ENCODE peak calls at places on chromosomes 12 and 14, in eight cellular contexts. H, G, S, J, Q, M, A and I are unnamed samples.

GRCh38 chr12:93308281-93308680 is 69.4 kb upstream of the NUDT4 start:
- DNase-seq in A (no peak), G (no peak), J (no peak), H (no peak), S (no peak), Q (no peak), M (no peak), I (no peak)

GRCh38 chr12:105449406-105449805 is 118.9 kb downstream of the C12orf75 start:
- DNase-seq in A (no peak), Q (no peak), G (no peak), H (no peak), M (no peak), J (no peak), S (no peak), I (no peak)

GRCh38 chr14:38791862-38792261 is 311.2 kb downstream of the SEC23A start:
- DNase-seq in G (no peak), M (no peak), S (no peak), J (no peak), H (no peak), A (no peak), Q (no peak), I (no peak)

GRCh38 chr14:70782361-70782760 is 27.0 kb downstream of the MAP3K9 start:
- DNase-seq in Q (no peak), J (no peak), A (no peak), H (peak; percentile 44), G (no peak), M (peak; percentile 97), S (no peak), I (no peak)

GRCh38 chr12:66354291-66354690 is 52.0 kb downstream of the HELB start:
- DNase-seq in J (no peak), H (no peak), A (no peak), S (no peak), G (no peak), M (no peak), Q (no peak), I (no peak)

GRCh38 chr12:110917467-110917866 is 2.9 kb downstream of the MYL2 start:
- DNase-seq in Q (no peak), H (no peak), M (peak; percentile 83), J (no peak), A (no peak), S (no peak), G (no peak), I (no peak)

GRCh38 chr14:42421377-42422078 is 814.9 kb downstream of the LRFN5 start:
- DNase-seq in A (no peak), Q (no peak), M (no peak), J (no peak), G (no peak), H (no peak), S (no peak), I (no peak)

GRCh38 chr12:104458645-104459555 is 2.2 kb downstream of the CHST11 start:
- DNase-seq in H (peak; percentile 57), S (peak; percentile 31), G (no peak), M (no peak), A (no peak), J (no peak), Q (no peak), I (no peak)

GRCh38 chr14:100733152-100733850 is 6.6 kb downstream of the DLK1 start:
- DNase-seq in H (no peak), S (peak; percentile 2), G (no peak), A (no peak), M (no peak), Q (no peak), J (no peak), I (no peak)

GRCh38 chr14:96104469-96105057 is 65.4 kb downstream of the C14orf132 start:
- DNase-seq in G (peak; percentile 56), J (peak; percentile 85), H (peak; percentile 84), A (peak; percentile 100), Q (peak; percentile 71), M (peak; percentile 87), S (peak; percentile 76), I (peak; percentile 96)

GRCh38 chr12:26906704-26907103 is 31.1 kb downstream of the INTS13 start:
- DNase-seq in M (no peak), Q (no peak), J (no peak), A (no peak), G (no peak), H (no peak), S (no peak), I (no peak)

GRCh38 chr12:96902076-96902475 is 5.0 kb upstream of the NEDD1 start:
- DNase-seq in J (no peak), M (no peak), H (no peak), Q (no peak), A (no peak), S (no peak), G (no peak), I (no peak)

GRCh38 chr12:10783252-10783651 is 19.2 kb downstream of the TAS2R7 start:
- DNase-seq in H (no peak), Q (no peak), S (no peak), M (no peak), A (peak; percentile 5), G (no peak), J (no peak), I (no peak)
- H3K4me3 ChIP-seq in H (no peak overlapping the region), Q (no peak overlapping the region), S (no peak overlapping the region), M (no peak overlapping the region), A (no peak overlapping the region), G (no peak overlapping the region), J (no peak overlapping the region), I (no peak overlapping the region)

DNA sequence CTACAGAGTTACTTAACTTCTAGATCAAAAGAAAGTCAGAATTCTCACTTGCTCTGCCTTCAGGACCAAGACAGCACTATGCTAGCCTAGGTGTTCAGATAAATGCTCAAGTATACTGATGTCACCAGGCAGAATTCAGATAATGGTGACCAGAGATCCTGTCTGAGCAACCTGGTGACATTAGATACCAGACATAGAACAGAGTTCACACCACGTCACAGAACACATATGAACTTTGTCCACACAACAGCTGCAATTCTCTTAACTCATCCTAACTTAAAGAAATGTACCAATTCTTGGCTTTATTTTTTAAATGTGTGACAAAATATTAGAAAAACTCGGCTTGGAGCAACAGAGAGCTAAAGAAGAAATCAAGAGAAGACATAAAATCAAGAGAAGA is 58.1 kb downstream of the GCH1 start:
- DNase-seq in Q (no peak), A (no peak), G (no peak), H (no peak), M (no peak), S (no peak), J (no peak), I (no peak)
- H3K27ac ChIP-seq in Q (no peak overlapping the region), A (no peak overlapping the region), G (no peak overlapping the region), H (no peak overlapping the region), M (no peak overlapping the region), S (no peak overlapping the region), J (no peak overlapping the region), I (no peak overlapping the region)

DNA sequence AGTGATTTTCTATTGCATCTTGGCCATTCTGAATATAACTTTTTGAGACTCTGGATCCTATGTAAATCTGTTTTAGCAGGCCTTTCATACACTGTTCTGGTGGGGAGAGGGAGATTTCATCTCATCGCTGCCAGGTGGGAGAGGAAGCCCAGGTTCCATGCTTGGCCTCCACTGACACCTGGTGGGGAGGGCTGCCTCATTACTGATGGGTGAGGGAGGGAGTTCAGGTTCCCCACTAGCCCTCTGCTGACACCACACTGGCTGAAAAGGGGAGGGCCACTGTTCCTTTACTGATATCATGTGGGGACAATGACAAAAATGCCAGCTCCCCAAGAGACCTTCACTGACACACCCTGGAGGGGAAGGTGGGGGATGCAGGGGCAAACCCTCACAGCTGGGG is 2.4 kb upstream of the GALNT8 start:
- DNase-seq in H (no peak), J (no peak), A (no peak), M (no peak), S (no peak), G (no peak), Q (no peak), I (peak; percentile 31)
- TF ChIP-seq CTCF in H (no peak), J (no peak), A (no peak), M (no peak), S (no peak), G (no peak), Q (no peak), I (peak; percentile 38)

DNA sequence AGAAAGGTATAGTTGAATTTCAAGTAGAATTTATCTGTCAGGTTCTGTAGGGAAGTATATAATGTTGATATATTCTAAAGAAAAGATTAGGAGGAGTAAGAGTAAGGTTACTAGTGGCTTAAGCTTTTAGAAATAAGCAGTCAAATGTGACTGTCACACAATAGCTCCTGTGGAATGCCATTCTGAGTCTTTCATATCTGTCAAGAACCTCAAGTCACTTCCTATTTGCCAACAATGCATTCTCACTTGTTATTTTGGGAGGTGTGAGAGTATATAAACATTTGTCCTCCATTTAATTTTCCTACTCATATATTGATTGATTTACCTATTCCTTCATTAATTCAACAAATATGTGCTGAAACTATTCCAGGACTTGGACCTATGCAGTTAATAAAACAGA is 11.7 kb downstream of the CLEC9A start:
- DNase-seq in Q (no peak), G (no peak), H (no peak), J (no peak), A (no peak), S (no peak), M (no peak), I (no peak)
- H3K4me3 ChIP-seq in Q (no peak overlapping the region), G (no peak overlapping the region), H (no peak overlapping the region), J (no peak overlapping the region), A (no peak overlapping the region), S (no peak overlapping the region), M (no peak overlapping the region), I (no peak overlapping the region)

DNA sequence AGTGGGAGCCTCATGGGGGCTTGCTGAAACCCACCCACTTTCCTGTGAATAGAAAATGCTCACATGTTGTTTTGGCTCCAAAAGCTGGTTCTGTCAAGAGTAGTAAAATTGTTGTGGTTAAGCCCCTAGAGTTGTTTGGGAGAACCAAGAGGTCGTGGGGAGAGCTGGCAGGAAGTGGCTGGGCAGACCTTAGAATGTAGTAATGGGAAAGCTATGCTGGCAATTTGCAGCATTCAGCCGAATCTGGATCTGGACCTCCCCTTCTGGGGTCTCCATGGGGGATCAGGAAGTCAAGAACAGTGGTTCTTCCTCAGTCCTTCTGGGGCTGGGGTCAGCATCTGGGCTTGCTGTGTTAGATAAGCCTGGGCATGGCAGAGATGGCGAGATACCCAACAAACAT is 150.6 kb upstream of the TBX3 start:
- DNase-seq in M (no peak), Q (no peak), J (no peak), S (no peak), G (no peak), H (no peak), A (no peak), I (no peak)
- H3K27ac ChIP-seq in M (no peak overlapping the region), Q (no peak overlapping the region), J (no peak overlapping the region), S (no peak overlapping the region), G (no peak overlapping the region), H (no peak overlapping the region), A (no peak overlapping the region), I (no peak overlapping the region)

DNA sequence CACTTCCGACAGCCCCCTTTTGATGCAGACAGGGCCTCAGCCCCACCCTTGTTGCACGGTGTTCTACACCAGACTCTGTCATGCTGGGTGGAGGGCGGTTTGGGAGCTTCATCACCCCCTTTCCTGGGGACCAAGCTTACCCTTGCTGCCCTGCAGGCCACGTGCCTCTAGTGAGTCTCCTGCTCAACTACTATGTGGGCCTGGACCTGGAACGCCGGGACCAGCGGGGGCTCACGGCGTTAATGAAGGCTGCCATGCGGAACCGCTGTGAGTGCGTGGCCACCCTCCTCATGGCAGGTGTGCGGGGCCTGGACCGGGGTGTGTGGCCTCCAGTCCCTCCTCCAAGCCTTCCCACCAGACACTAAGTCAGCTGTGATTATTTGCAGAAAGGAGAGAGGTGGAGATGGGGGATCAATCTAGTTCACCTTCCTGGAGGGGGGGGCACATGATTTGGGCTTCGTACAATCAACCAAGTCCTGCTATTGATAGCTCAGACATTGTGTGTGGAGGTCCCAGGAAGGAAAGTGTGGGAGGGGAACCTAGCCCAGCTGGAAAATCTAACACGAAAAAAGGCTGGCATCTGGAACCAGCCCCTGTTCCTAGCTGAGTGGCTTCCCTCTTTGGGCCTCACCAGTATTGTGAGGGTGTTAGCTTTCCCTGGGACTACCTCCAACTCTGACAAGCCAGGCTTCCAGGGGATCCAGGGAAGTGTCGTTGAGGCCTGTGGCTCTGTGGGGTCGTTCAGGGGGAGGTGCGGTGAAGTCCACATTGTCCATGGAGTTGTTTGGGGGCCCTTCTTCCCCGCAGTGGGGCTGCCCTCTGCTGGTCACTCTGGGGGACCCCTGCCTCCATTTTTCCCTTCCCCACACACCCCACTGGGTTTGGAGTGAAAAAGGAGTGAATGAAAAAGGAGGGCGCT is 1.6 kb downstream of the ANKRD33 start:
- DNase-seq in M (peak; percentile 26), S (no peak), G (no peak), Q (no peak), A (peak; percentile 26), H (no peak), J (no peak), I (peak; percentile 51)
- TF ChIP-seq CTCF in M (no peak), S (peak; percentile 12), G (no peak), Q (no peak), A (peak; percentile 13), H (no peak), J (no peak), I (peak; percentile 65)